ENCODE peak calls at places on chromosomes 12 and 14, in five cellular contexts. S is activated CD4-positive, alpha-beta T cell treated with anti-CD3 and anti-CD28 coated beads, Interleukin-2, amount 10 ng/mL, durations not matched to agents 7 days and 5 days; T is renal cortical epithelial cell; Z is activated T-cell treated with anti-CD3 and anti-CD28 coated beads, Interleukin-2, amount 50 U/mL, for 72 hours; W is foreskin fibroblast. P is an unnamed sample.

GRCh38 chr14:65211341-65211987 is 109.1 kb upstream of the MAX start:
- DNase-seq in S (no peak), T (peak; percentile 78), Z (no peak), W (peak; percentile 88), P (peak; percentile 72)

GRCh38 chr14:104441275-104442106 is 138.1 kb upstream of the C14orf180 start:
- DNase-seq in S (peak; percentile 4), T (no peak), Z (no peak), W (no peak), P (no peak)

GRCh38 chr14:101335061-101335661 is 226.1 kb upstream of the DIO3 start:
- DNase-seq in S (no peak), T (no peak), Z (no peak), W (no peak), P (peak; percentile 1)

GRCh38 chr12:54980341-54980740 is 4.2 kb downstream of the TESPA1 start:
- DNase-seq in S (peak; percentile 45), T (no peak), Z (peak; percentile 45), W (no peak), P (no peak)

GRCh38 chr12:113341535-113341934 is 6.6 kb upstream of the SLC8B1 start:
- DNase-seq in S (no peak), T (no peak), Z (no peak), W (no peak), P (no peak)

GRCh38 chr12:14373202-14373601 is 7.7 kb downstream of the ATF7IP start:
- DNase-seq in S (no peak), T (peak; percentile 47), Z (no peak), W (peak; percentile 83), P (peak; percentile 93)

GRCh38 chr12:83559650-83560049 is 872.9 kb downstream of the TMTC2 start:
- DNase-seq in S (no peak), T (peak; percentile 3), Z (no peak), W (no peak), P (no peak)

GRCh38 chr14:102211240-102211639 is 71.5 kb downstream of the WDR20 start:
- DNase-seq in S (no peak), T (no peak), Z (no peak), W (no peak), P (no peak)

GRCh38 chr12:39619316-39619659 is 315 bp downstream of the ABCD2 start:
- DNase-seq in S (peak; percentile 40), T (no peak), Z (peak; percentile 9), W (no peak), P (no peak)

GRCh38 chr12:124305136-124305535 is 10.2 kb downstream of the RFLNA start:
- DNase-seq in S (no peak), T (no peak), Z (no peak), W (no peak), P (no peak)

GRCh38 chr14:53953828-53954550 is 2.6 kb downstream of the BMP4 start:
- DNase-seq in S (no peak), T (no peak), Z (no peak), W (peak; percentile 84), P (no peak)

GRCh38 chr14:54487771-54488170 is 1.0 kb downstream of the GMFB start:
- DNase-seq in S (no peak), T (peak; percentile 75), Z (no peak), W (peak; percentile 68), P (peak; percentile 45)

GRCh38 chr12:60920841-60921495 is 1325.1 kb downstream of the SLC16A7 start:
- DNase-seq in S (no peak), T (no peak), Z (no peak), W (no peak), P (peak; percentile 97)

GRCh38 chr12:65524666-65525065 is 246.2 kb downstream of the MSRB3 start:
- DNase-seq in S (no peak), T (no peak), Z (no peak), W (peak; percentile 77), P (peak; percentile 31)

GRCh38 chr14:22668417-22668816 is 24.3 kb upstream of the OR6J1 start:
- DNase-seq in S (no peak), T (peak; percentile 58), Z (no peak), W (peak; percentile 76), P (no peak)

GRCh38 chr12:94795520-94795919 is 145.2 kb upstream of the TMCC3 start:
- DNase-seq in S (no peak), T (peak; percentile 88), Z (no peak), W (peak; percentile 89), P (peak; percentile 65)

GRCh38 chr14:100862277-100862676 is 36.4 kb downstream of the MEG3 start:
- DNase-seq in S (no peak), T (no peak), Z (no peak), W (peak; percentile 55), P (no peak)